ENCODE peak calls at places on chromosomes 3 and 15, in six cellular contexts. B, G, Y, D, W and L are unnamed samples.

GRCh38 chr15:65476942-65477341 is 40.5 kb downstream of the DPP8 start:
- DNase-seq in D (peak), B (no peak), G (no peak), W (no peak), Y (no peak), L (no peak)

GRCh38 chr15:30033763-30034162 is 49.0 kb upstream of the GOLGA8J start:
- DNase-seq in D (no peak), B (no peak), W (no peak), G (no peak), Y (no peak), L (no peak)

GRCh38 chr15:38084289-38084688 is 149.8 kb downstream of the TMCO5A start:
- DNase-seq in D (peak), B (no peak), W (no peak), G (no peak), Y (no peak), L (no peak)

GRCh38 chr3:63193647-63194046 is 84.5 kb upstream of the SYNPR start:
- DNase-seq in Y (no peak), G (no peak), B (peak), D (peak), W (no peak), L (peak)

GRCh38 chr3:24573576-24573975 is 78.9 kb upstream of the THRB start:
- DNase-seq in Y (no peak), B (no peak), D (no peak), W (no peak), G (no peak), L (no peak)

GRCh38 chr3:52971895-52972294 is 74.0 kb downstream of the SFMBT1 start:
- DNase-seq in Y (no peak), W (no peak), D (no peak), G (no peak), B (no peak), L (no peak)

GRCh38 chr3:190731596-190731995 is 130.9 kb downstream of the GMNC start:
- DNase-seq in Y (no peak), W (no peak), B (no peak), G (no peak), D (no peak), L (no peak)

GRCh38 chr3:113769551-113769950 is 22.7 kb downstream of the ATP6V1A start:
- DNase-seq in Y (no peak), G (no peak), D (peak), B (no peak), W (no peak), L (no peak)

GRCh38 chr15:77527164-77527778 is 105.4 kb downstream of the LINGO1 start:
- DNase-seq in G (no peak), W (no peak), B (no peak), D (no peak), Y (no peak), L (peak)

GRCh38 chr15:25054943-25055342 is 100.2 kb downstream of the SNRPN start:
- DNase-seq in W (no peak), B (no peak), G (no peak), D (no peak), Y (no peak), L (no peak)

GRCh38 chr3:123834631-123835030 is 49.5 kb downstream of the MYLK start:
- DNase-seq in W (no peak), G (no peak), D (peak), Y (no peak), B (no peak), L (no peak)

GRCh38 chr3:31762888-31763351 is 218.1 kb downstream of the OSBPL10 start:
- DNase-seq in D (no peak), W (no peak), Y (no peak), G (no peak), B (peak), L (no peak)

GRCh38 chr3:157938154-157938774 is 168.0 kb downstream of the SHOX2 start:
- DNase-seq in Y (no peak), W (no peak), G (no peak), D (peak), B (no peak), L (no peak)

GRCh38 chr3:183533410-183534132 is 21.9 kb downstream of the KLHL6 start:
- DNase-seq in B (no peak), D (no peak), Y (no peak), G (peak), W (no peak), L (no peak)

GRCh38 chr15:57866149-57866736 is 159.7 kb downstream of the POLR2M start:
- DNase-seq in D (peak), G (peak), B (peak), Y (peak), W (no peak), L (peak)

GRCh38 chr3:140537075-140537474 is 140.8 kb upstream of the TRIM42 start:
- DNase-seq in G (no peak), W (no peak), B (peak), Y (no peak), D (no peak), L (no peak)

GRCh38 chr15:72312605-72313447 is 7.1 kb downstream of the CELF6 start:
- DNase-seq in G (peak), W (peak), B (peak), Y (peak), D (peak), L (peak)

GRCh38 chr3:38548154-38548931 is 52.2 kb downstream of the EXOG start:
- DNase-seq in D (no peak), Y (no peak), W (no peak), B (no peak), G (no peak), L (no peak)

GRCh38 chr15:98292442-98293240 is 332.1 kb downstream of the ARRDC4 start:
- DNase-seq in D (no peak), B (peak), Y (no peak), W (no peak), G (peak), L (peak)

GRCh38 chr3:15052335-15053242 is 12.5 kb downstream of the MRPS25 start:
- DNase-seq in Y (no peak), D (no peak), W (no peak), B (no peak), G (no peak), L (no peak)

GRCh38 chr15:100284701-100285100 is 57.1 kb downstream of the ADAMTS17 start:
- DNase-seq in D (no peak), B (no peak), Y (no peak), G (peak), W (no peak), L (no peak)

GRCh38 chr3:58121183-58121582 is 89.6 kb downstream of the DNASE1L3 start:
- DNase-seq in Y (no peak), D (no peak), B (no peak), W (no peak), G (no peak), L (no peak)

GRCh38 chr3:49020335-49021212 is 1.3 kb upstream of the NDUFAF3 start:
- DNase-seq in B (peak), W (no peak), D (peak), G (peak), Y (no peak), L (no peak)

GRCh38 chr3:20905210-20905805 is 719.3 kb upstream of the SGO1 start:
- DNase-seq in G (no peak), W (no peak), D (no peak), Y (no peak), B (no peak), L (no peak)

GRCh38 chr3:129616291-129616690 is 9.8 kb upstream of the PLXND1 start:
- DNase-seq in D (no peak), Y (no peak), W (no peak), G (peak), B (no peak), L (no peak)

GRCh38 chr3:144107923-144108322 is 136.3 kb downstream of the DIPK2A start:
- DNase-seq in D (no peak), G (no peak), W (no peak), B (no peak), Y (no peak), L (no peak)

GRCh38 chr15:26866298-26867198 is at the start of gene GABRA5:
- DNase-seq in W (no peak), D (no peak), B (peak), Y (no peak), G (no peak), L (no peak)

GRCh38 chr15:99096173-99096893 is 8.5 kb upstream of the SYNM start:
- DNase-seq in Y (no peak), B (no peak), W (no peak), D (no peak), G (no peak), L (no peak)